ENCODE peak calls at places on chromosomes 6 and 20, in eight cellular contexts. One of them, this sample, is unnamed.

GRCh38 chr20:63652192-63652980 is 838 bp downstream of the STMN3 start:
- DNase-seq in psoas muscle: peak; percentile 31
- DNase-seq in mesenchymal stem cell: no peak
- DNase-seq in suprapubic skin: no peak
- DNase-seq in left lung: no peak
- DNase-seq in GM23248: peak; percentile 41
- DNase-seq in left ventricle myocardium inferior: peak; percentile 48
- DNase-seq in BE2C: peak; percentile 85
- DNase-seq in this sample: peak; percentile 87

GRCh38 chr6:164826831-164827468 is 482.5 kb downstream of the C6orf118 start:
- DNase-seq in psoas muscle: no peak
- DNase-seq in mesenchymal stem cell: no peak
- DNase-seq in suprapubic skin: no peak
- DNase-seq in left lung: no peak
- DNase-seq in GM23248: no peak
- DNase-seq in left ventricle myocardium inferior: no peak
- DNase-seq in BE2C: no peak
- DNase-seq in this sample: no peak

GRCh38 chr20:58511861-58512260 is 3.3 kb downstream of the APCDD1L start:
- DNase-seq in psoas muscle: no peak
- DNase-seq in mesenchymal stem cell: no peak
- DNase-seq in suprapubic skin: no peak
- DNase-seq in left lung: no peak
- DNase-seq in GM23248: peak; percentile 39
- DNase-seq in left ventricle myocardium inferior: no peak
- DNase-seq in BE2C: peak; percentile 29
- DNase-seq in this sample: no peak

GRCh38 chr20:34389206-34389953 is 26.3 kb downstream of the ITCH start:
- DNase-seq in psoas muscle: no peak
- DNase-seq in mesenchymal stem cell: no peak
- DNase-seq in suprapubic skin: no peak
- DNase-seq in left lung: no peak
- DNase-seq in GM23248: peak; percentile 59
- DNase-seq in left ventricle myocardium inferior: no peak
- DNase-seq in BE2C: no peak
- DNase-seq in this sample: no peak

GRCh38 chr6:2920671-2921112 is 17.6 kb upstream of the SERPINB9 start:
- DNase-seq in psoas muscle: no peak
- DNase-seq in mesenchymal stem cell: no peak
- DNase-seq in suprapubic skin: no peak
- DNase-seq in left lung: no peak
- DNase-seq in GM23248: no peak
- DNase-seq in left ventricle myocardium inferior: no peak
- DNase-seq in BE2C: no peak
- DNase-seq in this sample: no peak

GRCh38 chr6:135299256-135299655 is 118.1 kb downstream of the MYB start:
- DNase-seq in psoas muscle: no peak
- DNase-seq in mesenchymal stem cell: no peak
- DNase-seq in suprapubic skin: no peak
- DNase-seq in left lung: no peak
- DNase-seq in GM23248: peak; percentile 68
- DNase-seq in left ventricle myocardium inferior: no peak
- DNase-seq in BE2C: no peak
- DNase-seq in this sample: no peak

GRCh38 chr6:35014341-35014740 is 125.3 kb downstream of the ANKS1A start:
- DNase-seq in psoas muscle: no peak
- DNase-seq in mesenchymal stem cell: no peak
- DNase-seq in suprapubic skin: no peak
- DNase-seq in left lung: no peak
- DNase-seq in GM23248: peak; percentile 10
- DNase-seq in left ventricle myocardium inferior: no peak
- DNase-seq in BE2C: no peak
- DNase-seq in this sample: no peak

GRCh38 chr6:121838842-121839241 is 403.4 kb downstream of the GJA1 start:
- DNase-seq in psoas muscle: no peak
- DNase-seq in mesenchymal stem cell: peak; percentile 86
- DNase-seq in suprapubic skin: no peak
- DNase-seq in left lung: no peak
- DNase-seq in GM23248: no peak
- DNase-seq in left ventricle myocardium inferior: peak; percentile 59
- DNase-seq in BE2C: no peak
- DNase-seq in this sample: no peak

GRCh38 chr6:135880066-135880972 is 28.8 kb downstream of the PDE7B start:
- DNase-seq in psoas muscle: no peak
- DNase-seq in mesenchymal stem cell: peak; percentile 87
- DNase-seq in suprapubic skin: no peak
- DNase-seq in left lung: no peak
- DNase-seq in GM23248: peak; percentile 65
- DNase-seq in left ventricle myocardium inferior: no peak
- DNase-seq in BE2C: no peak
- DNase-seq in this sample: no peak

GRCh38 chr6:49606696-49607390 is 29.8 kb downstream of the RHAG start:
- DNase-seq in psoas muscle: no peak
- DNase-seq in mesenchymal stem cell: peak; percentile 87
- DNase-seq in suprapubic skin: no peak
- DNase-seq in left lung: no peak
- DNase-seq in GM23248: peak; percentile 93
- DNase-seq in left ventricle myocardium inferior: no peak
- DNase-seq in BE2C: peak; percentile 64
- DNase-seq in this sample: peak; percentile 53

GRCh38 chr6:193773-194310 is 98.4 kb upstream of the DUSP22 start:
- DNase-seq in psoas muscle: no peak
- DNase-seq in mesenchymal stem cell: no peak
- DNase-seq in suprapubic skin: peak; percentile 12
- DNase-seq in left lung: no peak
- DNase-seq in GM23248: no peak
- DNase-seq in left ventricle myocardium inferior: no peak
- DNase-seq in BE2C: no peak
- DNase-seq in this sample: no peak

GRCh38 chr6:90758741-90759140 is 171.9 kb upstream of the MAP3K7 start:
- DNase-seq in psoas muscle: no peak
- DNase-seq in mesenchymal stem cell: no peak
- DNase-seq in suprapubic skin: no peak
- DNase-seq in left lung: no peak
- DNase-seq in GM23248: no peak
- DNase-seq in left ventricle myocardium inferior: no peak
- DNase-seq in BE2C: no peak
- DNase-seq in this sample: peak; percentile 4

GRCh38 chr20:18672826-18673225 is 85.0 kb downstream of the DTD1 start:
- DNase-seq in psoas muscle: no peak
- DNase-seq in mesenchymal stem cell: no peak
- DNase-seq in suprapubic skin: no peak
- DNase-seq in left lung: no peak
- DNase-seq in GM23248: no peak
- DNase-seq in left ventricle myocardium inferior: no peak
- DNase-seq in BE2C: peak; percentile 64
- DNase-seq in this sample: no peak

GRCh38 chr6:44999066-44999465 is 329.1 kb upstream of the RUNX2 start:
- DNase-seq in psoas muscle: no peak
- DNase-seq in mesenchymal stem cell: no peak
- DNase-seq in suprapubic skin: no peak
- DNase-seq in left lung: no peak
- DNase-seq in GM23248: no peak
- DNase-seq in left ventricle myocardium inferior: no peak
- DNase-seq in BE2C: no peak
- DNase-seq in this sample: no peak

GRCh38 chr6:121951077-121951476 is 448.4 kb upstream of the HSF2 start:
- DNase-seq in psoas muscle: no peak
- DNase-seq in mesenchymal stem cell: peak; percentile 25
- DNase-seq in suprapubic skin: no peak
- DNase-seq in left lung: no peak
- DNase-seq in GM23248: no peak
- DNase-seq in left ventricle myocardium inferior: no peak
- DNase-seq in BE2C: no peak
- DNase-seq in this sample: no peak

GRCh38 chr6:144411506-144412165 is 126.5 kb downstream of the UTRN start:
- DNase-seq in psoas muscle: no peak
- DNase-seq in mesenchymal stem cell: peak; percentile 29
- DNase-seq in suprapubic skin: no peak
- DNase-seq in left lung: no peak
- DNase-seq in GM23248: peak; percentile 38
- DNase-seq in left ventricle myocardium inferior: no peak
- DNase-seq in BE2C: no peak
- DNase-seq in this sample: no peak

GRCh38 chr6:113674075-113674474 is 183.1 kb upstream of the MARCKS start:
- DNase-seq in psoas muscle: no peak
- DNase-seq in mesenchymal stem cell: no peak
- DNase-seq in suprapubic skin: no peak
- DNase-seq in left lung: no peak
- DNase-seq in GM23248: no peak
- DNase-seq in left ventricle myocardium inferior: no peak
- DNase-seq in BE2C: no peak
- DNase-seq in this sample: no peak

GRCh38 chr6:111114484-111114883 is 27.2 kb downstream of the SLC16A10 start:
- DNase-seq in psoas muscle: no peak
- DNase-seq in mesenchymal stem cell: no peak
- DNase-seq in suprapubic skin: no peak
- DNase-seq in left lung: no peak
- DNase-seq in GM23248: no peak
- DNase-seq in left ventricle myocardium inferior: no peak
- DNase-seq in BE2C: no peak
- DNase-seq in this sample: no peak

GRCh38 chr6:4589295-4589694 is 186.9 kb upstream of the CDYL start:
- DNase-seq in psoas muscle: no peak
- DNase-seq in mesenchymal stem cell: no peak
- DNase-seq in suprapubic skin: no peak
- DNase-seq in left lung: no peak
- DNase-seq in GM23248: no peak
- DNase-seq in left ventricle myocardium inferior: no peak
- DNase-seq in BE2C: no peak
- DNase-seq in this sample: no peak

GRCh38 chr6:30515106-30515505 is 25.8 kb downstream of the HLA-E start:
- DNase-seq in psoas muscle: no peak
- DNase-seq in mesenchymal stem cell: no peak
- DNase-seq in suprapubic skin: no peak
- DNase-seq in left lung: no peak
- DNase-seq in GM23248: no peak
- DNase-seq in left ventricle myocardium inferior: no peak
- DNase-seq in BE2C: no peak
- DNase-seq in this sample: peak; percentile 22

GRCh38 chr20:1965520-1966278 is 28.2 kb downstream of the PDYN start:
- DNase-seq in psoas muscle: peak; percentile 79
- DNase-seq in mesenchymal stem cell: peak; percentile 57
- DNase-seq in suprapubic skin: peak; percentile 87
- DNase-seq in left lung: peak; percentile 68
- DNase-seq in GM23248: peak; percentile 78
- DNase-seq in left ventricle myocardium inferior: peak; percentile 73
- DNase-seq in BE2C: peak; percentile 66
- DNase-seq in this sample: peak; percentile 89

GRCh38 chr6:43229803-43230239 is 540 bp upstream of the DNPH1 start:
- DNase-seq in psoas muscle: no peak
- DNase-seq in mesenchymal stem cell: no peak
- DNase-seq in suprapubic skin: peak; percentile 64
- DNase-seq in left lung: no peak
- DNase-seq in GM23248: no peak
- DNase-seq in left ventricle myocardium inferior: no peak
- DNase-seq in BE2C: no peak
- DNase-seq in this sample: no peak
- H3K4me3 ChIP-seq in psoas muscle: peak overlapping the region; percentile 71
- H3K4me3 ChIP-seq in mesenchymal stem cell: no peak overlapping the region
- H3K4me3 ChIP-seq in suprapubic skin: peak overlapping the region; percentile 80
- H3K4me3 ChIP-seq in left lung: no peak overlapping the region
- H3K4me3 ChIP-seq in GM23248: peak overlapping the region; percentile 74
- H3K4me3 ChIP-seq in left ventricle myocardium inferior: peak overlapping the region; percentile 69
- H3K4me3 ChIP-seq in BE2C: no peak overlapping the region
- H3K4me3 ChIP-seq in this sample: peak overlapping the region; percentile 68

DNA sequence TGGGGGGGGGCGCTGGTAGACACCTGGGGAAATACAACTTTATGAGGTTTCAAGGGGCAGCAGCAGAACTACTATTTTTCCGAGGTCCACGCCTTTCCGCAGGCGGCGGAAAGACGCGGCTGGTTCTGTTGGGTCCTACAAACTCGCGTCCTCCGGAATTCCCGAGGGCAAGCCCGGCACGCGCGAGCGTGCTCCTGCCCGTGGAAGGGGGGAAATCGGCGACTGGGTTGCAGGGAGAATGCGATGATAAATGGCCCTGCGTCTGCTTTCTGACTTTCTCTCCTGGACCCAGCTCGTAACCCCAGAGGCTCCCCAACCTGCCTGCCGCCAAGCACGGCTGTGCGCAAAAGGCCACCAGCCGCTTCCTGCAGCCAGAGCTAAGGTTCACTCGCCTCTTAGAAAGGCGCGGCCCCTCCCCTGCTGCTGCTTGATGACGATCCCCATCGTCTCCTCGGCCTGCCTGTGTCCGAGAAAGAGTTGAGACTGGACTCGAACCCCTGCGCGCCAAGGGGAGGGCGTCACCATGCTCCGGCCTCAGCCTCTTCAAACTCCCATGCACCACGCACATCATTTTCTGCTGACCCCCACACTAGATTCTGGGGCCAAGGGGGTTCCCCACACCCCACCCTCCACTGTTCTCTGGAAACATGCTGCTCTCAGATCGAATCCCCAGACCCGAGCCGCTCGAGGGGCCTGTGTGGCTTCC is 6.7 kb downstream of the FOXA2 start:
- DNase-seq in psoas muscle: no peak
- DNase-seq in mesenchymal stem cell: no peak
- DNase-seq in suprapubic skin: no peak
- DNase-seq in left lung: no peak
- DNase-seq in GM23248: no peak
- DNase-seq in left ventricle myocardium inferior: no peak
- DNase-seq in BE2C: no peak
- DNase-seq in this sample: peak; percentile 74
- H3K27me3 ChIP-seq in psoas muscle: peaks cover 43% of the 10 kb centered on the region
- H3K27me3 ChIP-seq in mesenchymal stem cell: peaks cover 99% of the 10 kb centered on the region
- H3K27me3 ChIP-seq in suprapubic skin: peaks cover 99% of the 10 kb centered on the region
- H3K27me3 ChIP-seq in left lung: peaks cover 100% of the 10 kb centered on the region
- H3K27me3 ChIP-seq in GM23248: peaks cover 96% of the 10 kb centered on the region
- H3K27me3 ChIP-seq in left ventricle myocardium inferior: peaks cover 99% of the 10 kb centered on the region
- H3K27me3 ChIP-seq in BE2C: peaks cover 54% of the 10 kb centered on the region
- H3K27me3 ChIP-seq in this sample: peaks cover 97% of the 10 kb centered on the region

GRCh38 chr6:1389791-1390070 is 355 bp downstream of the FOXF2 start:
- DNase-seq in psoas muscle: no peak
- DNase-seq in mesenchymal stem cell: no peak
- DNase-seq in suprapubic skin: no peak
- DNase-seq in left lung: no peak
- DNase-seq in GM23248: no peak
- DNase-seq in left ventricle myocardium inferior: no peak
- DNase-seq in BE2C: no peak
- DNase-seq in this sample: no peak
- H3K4me3 ChIP-seq in psoas muscle: peak overlapping the region; percentile 60
- H3K4me3 ChIP-seq in mesenchymal stem cell: no peak overlapping the region
- H3K4me3 ChIP-seq in suprapubic skin: peak overlapping the region; percentile 51
- H3K4me3 ChIP-seq in left lung: no peak overlapping the region
- H3K4me3 ChIP-seq in GM23248: peak overlapping the region; percentile 78
- H3K4me3 ChIP-seq in left ventricle myocardium inferior: peak overlapping the region; percentile 63
- H3K4me3 ChIP-seq in BE2C: no peak overlapping the region
- H3K4me3 ChIP-seq in this sample: no peak overlapping the region

DNA sequence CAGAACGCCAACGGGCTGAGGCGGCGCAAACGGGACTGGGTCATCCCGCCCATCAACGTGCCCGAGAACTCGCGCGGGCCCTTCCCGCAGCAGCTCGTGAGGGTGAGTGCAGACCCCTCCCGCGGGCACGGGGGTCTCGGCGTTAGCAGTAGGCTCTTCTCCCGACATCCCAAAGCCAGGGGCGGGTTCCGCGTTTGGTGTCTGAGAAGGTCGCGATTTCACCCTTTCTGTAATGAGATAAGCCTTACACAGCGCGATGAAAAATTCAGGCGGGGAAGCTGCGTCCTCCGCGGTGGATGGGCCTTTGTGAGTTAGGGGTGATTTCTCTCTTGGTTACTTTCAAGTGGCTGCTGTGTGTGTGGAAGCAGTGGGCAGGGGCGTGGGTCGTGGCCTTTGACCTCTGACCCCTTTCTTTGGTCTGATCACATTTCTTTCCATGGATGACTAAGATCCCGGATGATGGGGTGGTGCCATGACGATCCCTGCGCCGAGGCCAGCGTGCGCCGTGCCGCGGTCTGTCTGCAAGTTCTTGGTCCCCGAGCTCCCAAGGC is 292.5 kb downstream of the TAF4 start:
- DNase-seq in psoas muscle: no peak
- DNase-seq in mesenchymal stem cell: no peak
- DNase-seq in suprapubic skin: no peak
- DNase-seq in left lung: no peak
- DNase-seq in GM23248: no peak
- DNase-seq in left ventricle myocardium inferior: no peak
- DNase-seq in BE2C: no peak
- DNase-seq in this sample: no peak
- H3K27me3 ChIP-seq in psoas muscle: no peaks in the 10 kb centered on the region
- H3K27me3 ChIP-seq in mesenchymal stem cell: no peaks in the 10 kb centered on the region
- H3K27me3 ChIP-seq in suprapubic skin: peaks cover 6% of the 10 kb centered on the region
- H3K27me3 ChIP-seq in left lung: peaks cover 20% of the 10 kb centered on the region
- H3K27me3 ChIP-seq in GM23248: no peaks in the 10 kb centered on the region
- H3K27me3 ChIP-seq in left ventricle myocardium inferior: peaks cover 67% of the 10 kb centered on the region
- H3K27me3 ChIP-seq in BE2C: no peaks in the 10 kb centered on the region
- H3K27me3 ChIP-seq in this sample: no peaks in the 10 kb centered on the region